ENCODE peak calls at places on chromosomes 7 and 10, in ten cellular contexts. U is transverse colon; C is pancreas; N is adrenal gland; T is left ventricle myocardium inferior; S is CD8-positive, alpha-beta T cell; J is esophagus squamous epithelium; B is colonic mucosa; Z is upper lobe of right lung; H is hepatocyte. L is an unnamed sample. For H3K9me3 and H3K4me1, the result is how much of the 10 kb centered on the place peaks cover.

GRCh38 chr10:79178614-79179403 is 110.0 kb downstream of the ZMIZ1 start:
- DNase-seq in S (no peak), U (no peak), N (peak), B (no peak), J (no peak), T (no peak), C (no peak), H (peak), Z (no peak), L (peak)

GRCh38 chr10:15373199-15373598 is 2.1 kb upstream of the FAM171A1 start:
- DNase-seq in H (no peak), S (no peak), B (no peak), U (no peak), Z (no peak), C (no peak), J (no peak), T (no peak), N (no peak), L (no peak)

GRCh38 chr7:150340024-150340749 is 1.2 kb downstream of the RARRES2 start:
- DNase-seq in J (no peak), B (peak), S (no peak), T (peak), N (peak), C (peak), Z (no peak), H (peak), U (peak), L (peak)

GRCh38 chr7:106270122-106270977 is 14.4 kb downstream of the NAMPT start:
- DNase-seq in H (no peak), T (no peak), S (no peak), B (no peak), Z (no peak), J (no peak), U (no peak), N (no peak), C (no peak), L (no peak)

GRCh38 chr10:10680496-10680895 is 337.2 kb upstream of the CELF2 start:
- DNase-seq in N (no peak), B (no peak), S (no peak), J (no peak), Z (no peak), C (no peak), U (no peak), T (no peak), H (peak), L (no peak)

GRCh38 chr10:104080762-104081161 is 4.9 kb downstream of the COL17A1 start:
- DNase-seq in S (no peak), B (no peak), H (peak), U (peak), C (no peak), T (no peak), J (no peak), N (peak), Z (no peak), L (peak)

GRCh38 chr10:3803884-3804741 is 19.1 kb upstream of the KLF6 start:
- DNase-seq in C (no peak), T (no peak), B (no peak), U (no peak), J (no peak), H (no peak), N (no peak), S (peak), Z (no peak), L (no peak)

GRCh38 chr10:109282510-109282909 is 640.8 kb downstream of the XPNPEP1 start:
- DNase-seq in H (peak), S (no peak), T (no peak), B (no peak), Z (no peak), J (no peak), C (no peak), U (no peak), N (no peak), L (no peak)

GRCh38 chr10:112741830-112742402 is 208.1 kb upstream of the TCF7L2 start:
- DNase-seq in S (no peak), C (no peak), N (no peak), H (peak), Z (no peak), T (no peak), B (peak), U (peak), J (no peak), L (no peak)

GRCh38 chr10:70513848-70514309 is 35.3 kb downstream of the PALD1 start:
- DNase-seq in C (no peak), Z (no peak), J (no peak), U (peak), H (no peak), S (no peak), N (no peak), T (no peak), B (no peak), L (no peak)

GRCh38 chr7:157952050-157952667 is 615.4 kb downstream of the DNAJB6 start:
- DNase-seq in N (no peak), T (no peak), Z (peak), H (no peak), C (no peak), U (no peak), B (no peak), J (no peak), S (no peak), L (no peak)

GRCh38 chr7:124208173-124208572 is 175.3 kb upstream of the TMEM229A start:
- DNase-seq in N (no peak), J (no peak), Z (no peak), C (no peak), U (no peak), T (no peak), H (no peak), S (no peak), B (no peak), L (no peak)

GRCh38 chr7:129122751-129123516 is 21.6 kb upstream of the TSPAN33 start:
- DNase-seq in N (no peak), B (no peak), T (no peak), Z (no peak), J (no peak), C (no peak), H (no peak), U (no peak), S (no peak), L (no peak)

GRCh38 chr7:2604608-2605174 is 27.1 kb upstream of the TTYH3 start:
- DNase-seq in J (no peak), N (no peak), Z (no peak), H (no peak), U (no peak), S (no peak), C (no peak), T (peak), B (no peak), L (no peak)

GRCh38 chr7:155115288-155115687 is 45.2 kb downstream of the HTR5A start:
- DNase-seq in U (no peak), S (no peak), C (no peak), N (no peak), T (no peak), J (no peak), H (no peak), B (no peak), Z (no peak), L (no peak)

GRCh38 chr10:74973993-74974392 is 137.5 kb upstream of the SAMD8 start:
- DNase-seq in H (no peak), B (no peak), Z (no peak), C (no peak), S (no peak), J (no peak), T (no peak), N (no peak), U (no peak), L (no peak)

GRCh38 chr10:33193867-33194521 is 140.5 kb downstream of the NRP1 start:
- DNase-seq in S (no peak), J (no peak), U (peak), B (peak), N (no peak), T (no peak), Z (no peak), C (no peak), H (peak), L (no peak)

GRCh38 chr7:90455163-90456030 is 14.0 kb upstream of the PTTG1IP2 start:
- DNase-seq in T (no peak), U (no peak), J (no peak), N (no peak), Z (no peak), S (no peak), H (peak), B (peak), C (no peak), L (peak)

GRCh38 chr10:75408911-75409885 is 7.6 kb upstream of the ZNF503 start:
- DNase-seq in J (no peak), Z (peak), U (peak), B (peak), N (peak), T (peak), S (peak), C (peak), H (peak), L (peak)

GRCh38 chr7:130148561-130148960 is 56.6 kb downstream of the TMEM209 start:
- DNase-seq in Z (no peak), U (no peak), T (no peak), S (no peak), B (no peak), C (no peak), J (no peak), H (no peak), N (no peak), L (peak)

GRCh38 chr7:67393903-67394302 is 397.3 kb downstream of the TYW1 start:
- DNase-seq in Z (no peak), S (no peak), B (no peak), N (no peak), U (no peak), J (no peak), T (no peak), H (no peak), C (no peak), L (no peak)

GRCh38 chr10:98361131-98361633 is 53.8 kb downstream of the PYROXD2 start:
- DNase-seq in N (peak), U (peak), B (peak), T (peak), J (peak), Z (peak), H (peak), C (no peak), S (no peak), L (peak)

GRCh38 chr10:101749033-101749432 is 26.9 kb downstream of the FGF8 start:
- DNase-seq in U (no peak), B (no peak), J (no peak), H (no peak), Z (no peak), T (no peak), C (no peak), S (no peak), N (no peak), L (peak)

GRCh38 chr7:18798018-18798906 is 302.7 kb downstream of the HDAC9 start:
- DNase-seq in T (no peak), B (no peak), U (no peak), Z (no peak), S (no peak), H (no peak), N (no peak), C (no peak), J (no peak), L (no peak)

GRCh38 chr10:61786728-61787127 is 114.8 kb upstream of the ARID5B start:
- DNase-seq in U (no peak), B (no peak), S (no peak), H (no peak), C (no peak), J (no peak), T (no peak), Z (no peak), N (peak), L (no peak)

DNA sequence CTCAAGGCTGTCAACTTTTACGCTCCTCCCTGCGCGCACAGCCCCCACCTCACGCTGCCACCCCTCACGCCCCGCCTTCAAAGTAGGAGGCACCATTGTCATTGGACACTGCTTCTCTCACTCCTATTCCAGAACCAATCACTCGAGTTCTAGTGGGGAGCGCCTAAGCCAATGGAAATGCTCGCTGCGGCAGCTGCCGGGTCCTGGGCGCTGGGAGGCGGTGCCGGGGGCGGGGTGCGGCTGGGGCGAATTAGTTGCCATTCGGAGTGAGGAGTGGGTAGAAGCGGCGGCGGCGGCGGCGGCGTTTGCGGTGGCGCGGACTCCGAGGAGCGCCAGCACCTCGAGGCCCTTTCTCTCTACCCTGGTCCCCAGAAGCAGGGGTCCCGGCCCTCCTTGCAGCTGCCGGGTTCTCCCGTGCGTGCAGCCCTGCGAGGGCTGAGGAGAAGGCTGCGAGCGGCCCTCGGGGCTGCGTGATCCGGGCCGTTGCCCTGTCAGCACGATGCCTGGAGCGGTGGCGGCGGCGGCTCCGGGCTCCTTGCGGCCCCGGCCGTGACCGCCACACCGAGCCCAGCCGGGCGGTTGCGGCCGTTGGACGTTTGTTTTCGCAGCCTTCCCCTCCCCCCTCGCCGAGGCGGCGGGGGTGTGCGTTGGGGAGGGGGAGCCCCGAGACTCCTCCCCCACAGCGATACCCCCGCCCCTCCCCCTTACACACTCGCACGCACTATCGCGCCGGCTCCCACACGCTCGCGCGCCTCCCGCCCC is at the start of gene GLCCI1:
- DNase-seq in N (peak), U (peak), S (peak), H (peak), Z (peak), T (peak), B (peak), C (peak), J (peak), L (peak)
- H3K27ac ChIP-seq in N (peak), U (peak), S (peak), H (peak), Z (peak), T (peak), B (peak), C (peak), J (peak), L (peak)

GRCh38 chr7:146826338-146826737 is 709.7 kb downstream of the CNTNAP2 start:
- DNase-seq in J (no peak), B (no peak), Z (no peak), H (no peak), C (no peak), N (no peak), S (no peak), U (no peak), T (no peak), L (no peak)
- H3K9me3 ChIP-seq in J (under half), B (under half), Z (under half), H (under half), C (under half), N (under half), S (under half), U (under half), T (under half), L (under half)

GRCh38 chr10:127991543-127992255 is 84.8 kb downstream of the PTPRE start:
- DNase-seq in T (no peak), C (no peak), Z (no peak), H (no peak), U (no peak), J (no peak), B (no peak), N (no peak), S (no peak), L (no peak)
- H3K4me1 ChIP-seq in T (half or more), C (under half), Z (under half), H (under half), U (under half), J (under half), B (under half), N (under half), S (under half), L (under half)

GRCh38 chr7:92723978-92724377 is 112.4 kb downstream of the CDK6 start:
- DNase-seq in S (no peak), N (no peak), C (no peak), T (no peak), U (no peak), H (no peak), B (no peak), J (no peak), Z (no peak), L (peak)

GRCh38 chr7:92722541-92722940 is 113.8 kb downstream of the CDK6 start:
- DNase-seq in Z (no peak), B (no peak), N (no peak), C (no peak), T (no peak), H (no peak), U (no peak), S (no peak), J (no peak), L (no peak)

GRCh38 chr7:92723205-92723604 is 113.2 kb downstream of the CDK6 start:
- DNase-seq in T (no peak), U (no peak), C (no peak), J (no peak), H (no peak), B (no peak), S (no peak), Z (no peak), N (no peak), L (no peak)

GRCh38 chr7:92727755-92728154 is 108.6 kb downstream of the CDK6 start:
- DNase-seq in T (no peak), S (no peak), N (no peak), J (no peak), B (no peak), Z (no peak), H (no peak), U (no peak), C (no peak), L (no peak)

DNA sequence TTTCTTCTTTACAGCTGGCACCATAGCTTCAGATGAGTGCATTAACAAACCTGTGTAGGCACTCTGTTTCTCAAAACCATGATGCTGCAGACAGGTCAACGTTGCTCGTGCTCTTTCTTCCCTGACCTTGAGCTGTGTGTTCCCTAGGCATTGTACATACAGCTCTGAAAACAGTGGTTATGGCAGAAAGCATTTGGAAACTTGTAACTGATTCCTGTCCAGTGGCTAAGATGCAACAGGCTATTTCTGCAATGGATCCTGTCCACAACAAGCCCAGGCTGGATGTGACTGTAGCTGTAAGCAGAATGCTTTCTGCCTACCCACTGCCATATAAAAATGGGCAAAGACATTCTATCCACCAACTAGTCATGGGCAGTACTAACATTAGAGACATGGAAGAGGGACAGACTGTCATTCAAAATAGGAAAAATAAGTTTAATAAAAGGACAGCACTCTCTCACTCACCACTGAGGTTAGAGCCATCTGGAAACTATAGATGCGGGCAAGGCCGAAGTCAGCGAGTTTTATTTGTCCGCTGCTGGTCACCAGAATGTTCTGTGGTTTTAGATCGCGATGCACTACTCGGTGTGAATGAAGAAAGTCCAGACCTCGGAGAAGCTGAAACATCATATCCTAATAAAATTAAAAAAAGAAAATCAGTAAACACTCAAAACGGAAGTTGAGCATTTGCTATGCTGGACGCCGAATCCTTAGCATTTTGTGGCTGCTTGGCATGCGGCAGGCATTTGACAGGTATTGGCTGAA is 111.0 kb downstream of the CDK6 start:
- DNase-seq in B (no peak), J (no peak), C (no peak), T (no peak), N (no peak), H (no peak), S (no peak), U (no peak), Z (no peak), L (no peak)
- H3K27ac ChIP-seq in B (no peak), J (no peak), C (no peak), T (peak), N (no peak), H (no peak), S (no peak), U (no peak), Z (no peak), L (no peak)

GRCh38 chr7:156861212-156861611 is 31.8 kb downstream of the LMBR1 start:
- DNase-seq in U (no peak), Z (no peak), B (no peak), N (no peak), T (no peak), H (no peak), S (no peak), J (no peak), C (no peak), L (no peak)
- H3K9me3 ChIP-seq in U (under half), Z (under half), B (under half), N (under half), T (under half), H (under half), S (under half), J (under half), C (under half), L (under half)

DNA sequence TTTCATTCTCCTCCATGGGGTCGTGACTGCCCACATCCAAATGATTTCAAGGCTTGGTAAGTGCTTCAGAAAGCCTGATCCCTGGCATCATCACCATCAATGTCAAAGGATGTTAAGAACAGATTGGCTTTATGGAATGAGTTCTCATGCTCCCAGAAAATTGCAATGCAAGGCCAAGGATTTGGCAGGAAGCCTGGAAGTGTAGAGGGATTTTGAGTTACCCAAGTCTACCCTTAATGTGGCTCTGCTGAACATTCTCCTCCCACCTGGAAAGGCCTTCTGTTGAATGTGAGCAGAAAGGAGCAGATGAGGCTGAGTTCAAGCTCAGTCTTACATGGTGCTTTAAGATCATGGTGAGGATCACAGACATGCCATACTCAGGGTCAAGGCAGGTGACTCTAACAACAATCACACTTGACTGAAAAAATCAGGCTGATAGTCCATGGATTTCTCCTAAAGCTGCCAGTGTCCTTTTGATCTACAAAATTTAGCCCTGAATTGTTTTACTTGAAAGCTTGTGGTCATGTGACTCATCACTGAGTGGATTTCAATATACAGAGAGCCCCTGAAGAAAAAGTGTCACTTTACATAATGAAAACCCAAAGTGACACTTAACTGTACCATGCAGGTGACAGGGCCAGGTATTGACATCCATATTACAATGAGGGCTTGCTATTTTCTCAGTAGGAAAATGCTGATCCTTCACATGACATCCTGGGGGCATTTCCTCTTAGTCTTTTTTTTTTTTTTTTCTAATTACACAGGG is 111.1 kb upstream of the PDLIM1 start:
- DNase-seq in H (no peak), J (no peak), U (no peak), B (no peak), N (no peak), S (no peak), T (no peak), Z (no peak), C (no peak), L (no peak)
- H3K4me1 ChIP-seq in H (under half), J (under half), U (under half), B (under half), N (under half), S (under half), T (half or more), Z (under half), C (under half), L (under half)

DNA sequence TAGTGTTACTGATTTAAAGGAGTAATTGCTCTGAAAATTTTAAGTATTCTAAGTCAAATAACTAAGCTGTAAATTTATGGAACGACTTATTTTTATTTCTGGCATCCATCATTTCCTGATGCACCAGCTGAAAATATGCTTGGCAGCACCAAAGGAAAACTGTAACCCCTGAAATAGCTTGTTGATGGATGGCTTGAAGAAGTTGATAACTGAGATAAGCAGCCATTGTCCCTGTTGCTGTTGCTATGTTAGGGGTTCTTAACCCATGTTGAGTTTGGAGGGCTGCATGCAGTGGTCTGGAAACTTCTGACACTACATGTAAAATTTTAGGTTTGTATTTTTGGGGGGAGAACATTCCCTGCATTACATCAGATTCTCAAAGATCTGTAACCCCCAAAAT is 30.6 kb downstream of the RPA3 start:
- DNase-seq in S (no peak), N (no peak), C (no peak), U (no peak), H (no peak), B (no peak), Z (no peak), J (no peak), T (no peak), L (no peak)
- H3K27ac ChIP-seq in S (no peak), N (peak), C (no peak), U (no peak), H (no peak), B (no peak), Z (peak), J (no peak), T (peak), L (no peak)